ENCODE peak calls at places on chromosomes 3 and 15, in seven cellular contexts. A is HCT116, F is SK-N-SH, B is H1, Y is GM12878, G is HepG2, N is K562. T is an unnamed sample.

GRCh38 chr15:101191242-101191641 is 60.6 kb downstream of the CHSY1 start:
- DNase-seq in B (no peak), N (no peak), G (no peak), A (no peak), F (no peak), Y (no peak), T (no peak)

GRCh38 chr15:97036301-97036700 is 705.8 kb downstream of the NR2F2 start:
- DNase-seq in F (no peak), G (no peak), A (no peak), Y (no peak), B (no peak), N (no peak), T (no peak)

GRCh38 chr3:15331606-15332404 is 581 bp downstream of the SH3BP5 start:
- DNase-seq in F (peak), G (no peak), A (no peak), Y (no peak), N (no peak), B (no peak), T (peak)

GRCh38 chr15:66098019-66098363 is 155.6 kb downstream of the MEGF11 start:
- DNase-seq in N (no peak), F (no peak), B (no peak), A (no peak), G (no peak), Y (no peak), T (no peak)

GRCh38 chr3:4948395-4948794 is 30.8 kb upstream of the BHLHE40 start:
- DNase-seq in A (no peak), Y (no peak), F (no peak), B (no peak), N (no peak), G (no peak), T (no peak)

GRCh38 chr3:54954019-54954418 is 26.2 kb upstream of the LRTM1 start:
- DNase-seq in Y (no peak), B (peak), N (no peak), G (no peak), F (peak), A (no peak), T (no peak)

GRCh38 chr3:117547956-117548550 is 838.5 kb downstream of the TUSC7 start:
- DNase-seq in N (no peak), F (no peak), A (no peak), Y (no peak), B (no peak), G (no peak), T (no peak)

GRCh38 chr15:42194502-42194901 is 13.6 kb downstream of the VPS39 start:
- DNase-seq in N (no peak), G (peak), B (no peak), A (no peak), F (no peak), Y (no peak), T (no peak)

GRCh38 chr3:25513642-25514266 is 85.7 kb downstream of the RARB start:
- DNase-seq in B (no peak), Y (no peak), G (no peak), N (no peak), A (no peak), F (no peak), T (no peak)

GRCh38 chr3:141955163-141955562 is 78.7 kb downstream of the ATP1B3 start:
- DNase-seq in Y (no peak), F (no peak), A (no peak), G (no peak), B (no peak), N (no peak), T (no peak)

GRCh38 chr15:76962337-76963013 is 30.9 kb downstream of the RCN2 start:
- DNase-seq in Y (no peak), F (no peak), G (no peak), B (no peak), A (no peak), N (no peak), T (no peak)

GRCh38 chr3:31448035-31448881 is 84.5 kb upstream of the STT3B start:
- DNase-seq in F (no peak), B (peak), Y (no peak), N (no peak), A (peak), G (peak), T (no peak)

GRCh38 chr3:184656991-184657669 is 54.7 kb downstream of the MAGEF1 start:
- DNase-seq in G (no peak), B (no peak), Y (peak), F (no peak), N (no peak), A (no peak), T (no peak)

GRCh38 chr3:42632146-42632545 is 21.4 kb upstream of the ZBTB47 start:
- DNase-seq in G (no peak), N (no peak), Y (no peak), A (no peak), B (no peak), F (no peak), T (no peak)

GRCh38 chr3:197298341-197298857 is at the start of gene DLG1:
- DNase-seq in F (peak), B (peak), Y (peak), G (peak), A (peak), N (peak), T (peak)

GRCh38 chr3:147937341-147937740 is 528.2 kb downstream of the ZIC1 start:
- DNase-seq in G (no peak), A (no peak), N (no peak), Y (no peak), F (no peak), B (no peak), T (no peak)

GRCh38 chr3:73572371-73572770 is 52.4 kb downstream of the PDZRN3 start:
- DNase-seq in F (no peak), Y (no peak), N (no peak), B (no peak), A (no peak), G (no peak), T (peak)

GRCh38 chr15:57205999-57206398 is 170.3 kb upstream of the CGNL1 start:
- DNase-seq in N (no peak), F (no peak), B (no peak), Y (no peak), A (no peak), G (no peak), T (no peak)

GRCh38 chr15:79815468-79815867 is 81.3 kb downstream of the MTHFS start:
- DNase-seq in Y (no peak), G (no peak), B (no peak), F (no peak), A (no peak), N (no peak), T (no peak)

GRCh38 chr15:38768970-38769369 is 204.4 kb upstream of the RASGRP1 start:
- DNase-seq in N (no peak), G (no peak), B (peak), A (no peak), F (no peak), Y (no peak), T (peak)

GRCh38 chr15:67185621-67186225 is 68.7 kb downstream of the AAGAB start:
- DNase-seq in G (no peak), B (no peak), Y (peak), F (no peak), A (no peak), N (no peak), T (no peak)
- TF ChIP-seq JUND in G (no peak), B (no peak), Y (no peak), F (no peak), A (no peak), N (no peak), T (no peak)

GRCh38 chr15:63381301-63382192 is at the start of gene CA12:
- DNase-seq in N (no peak), A (no peak), Y (no peak), G (peak), F (peak), B (peak), T (peak)
- TF ChIP-seq JUND in N (no peak), A (no peak), Y (no peak), G (no peak), F (no peak), B (no peak), T (no peak)

GRCh38 chr3:102113421-102114041 is 264.2 kb downstream of the NFKBIZ start:
- DNase-seq in G (no peak), A (no peak), Y (no peak), N (no peak), F (no peak), B (no peak), T (no peak)

GRCh38 chr3:102112706-102113230 is 263.5 kb downstream of the NFKBIZ start:
- DNase-seq in G (no peak), Y (no peak), F (no peak), N (no peak), A (no peak), B (no peak), T (no peak)

DNA sequence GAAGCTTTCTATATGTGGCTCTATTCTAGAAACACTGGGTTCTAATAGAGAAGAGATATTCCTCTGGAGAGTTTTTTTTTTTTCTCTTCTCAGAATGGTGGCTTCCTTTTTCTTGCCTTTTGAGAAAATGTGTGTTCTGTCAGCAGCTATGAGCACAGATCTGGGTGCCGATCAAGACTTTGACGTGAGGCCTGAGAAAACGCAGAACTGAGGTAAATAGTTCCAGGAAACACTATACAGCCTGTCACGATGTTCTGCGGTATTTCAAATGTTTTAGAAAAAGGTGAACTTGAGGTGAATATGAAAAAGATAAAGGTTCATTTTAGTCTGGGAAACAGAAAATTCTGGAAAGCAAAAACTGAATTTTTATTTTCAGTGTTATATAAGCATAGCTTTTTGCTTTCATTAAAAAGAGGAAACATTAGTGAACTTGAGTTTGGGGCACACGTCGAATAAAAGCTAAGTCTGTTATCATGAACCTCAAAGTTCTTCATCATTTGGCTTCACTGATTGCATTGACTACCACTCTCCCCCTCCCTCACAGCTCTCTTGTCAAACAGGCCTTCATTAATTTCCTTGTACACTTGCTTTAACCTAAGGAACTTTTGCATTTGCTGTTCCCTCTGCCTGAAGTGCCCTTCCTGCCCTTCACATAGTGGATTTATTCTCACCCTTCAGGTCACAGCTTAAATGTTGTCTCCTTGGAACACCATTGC is 265.1 kb downstream of the NFKBIZ start:
- DNase-seq in F (no peak), B (no peak), G (no peak), N (no peak), Y (no peak), A (no peak), T (no peak)
- TF ChIP-seq JUND in F (no peak), B (no peak), G (no peak), N (no peak), Y (no peak), A (no peak), T (no peak)

GRCh38 chr15:89680282-89680873 is 1.2 kb upstream of the PLIN1 start:
- DNase-seq in Y (no peak), N (no peak), F (no peak), G (peak), A (no peak), B (no peak), T (peak)
- TF ChIP-seq JUND in Y (no peak), N (no peak), F (no peak), G (no peak), A (no peak), B (no peak), T (no peak)

GRCh38 chr15:99115300-99116215 is 10.7 kb downstream of the SYNM start:
- DNase-seq in B (no peak), N (no peak), F (no peak), G (no peak), A (no peak), Y (no peak), T (no peak)

GRCh38 chr15:99117111-99117510 is 12.2 kb downstream of the SYNM start:
- DNase-seq in B (no peak), A (no peak), F (no peak), N (no peak), G (no peak), Y (no peak), T (no peak)

GRCh38 chr15:99118801-99119546 is 14.1 kb downstream of the SYNM start:
- DNase-seq in G (no peak), N (no peak), A (no peak), Y (no peak), F (no peak), B (no peak), T (no peak)

GRCh38 chr15:99118258-99118632 is 13.4 kb downstream of the SYNM start:
- DNase-seq in B (no peak), Y (no peak), N (no peak), F (no peak), G (no peak), A (no peak), T (no peak)

GRCh38 chr15:99117563-99118257 is 12.8 kb downstream of the SYNM start:
- DNase-seq in Y (no peak), A (no peak), B (no peak), G (no peak), F (no peak), N (no peak), T (no peak)
- TF ChIP-seq JUND in Y (no peak), A (no peak), B (no peak), G (no peak), F (no peak), N (no peak), T (no peak)

GRCh38 chr3:51397389-51397788 is 6.3 kb downstream of the RBM15B start:
- DNase-seq in A (no peak), G (no peak), B (no peak), N (no peak), Y (no peak), F (no peak), T (no peak)

GRCh38 chr3:51393564-51393963 is 2.5 kb downstream of the RBM15B start:
- DNase-seq in N (no peak), B (no peak), Y (no peak), A (no peak), G (no peak), F (no peak), T (no peak)

GRCh38 chr3:51394541-51394940 is 3.5 kb downstream of the RBM15B start:
- DNase-seq in F (no peak), G (no peak), Y (no peak), N (no peak), B (no peak), A (no peak), T (no peak)

GRCh38 chr3:51396401-51396800 is 5.3 kb downstream of the RBM15B start:
- DNase-seq in G (no peak), N (no peak), A (no peak), B (no peak), F (no peak), Y (no peak), T (no peak)

GRCh38 chr3:51395493-51396213 is 4.6 kb downstream of the RBM15B start:
- DNase-seq in Y (no peak), B (no peak), N (no peak), A (no peak), G (no peak), F (no peak), T (no peak)
- TF ChIP-seq JUND in Y (no peak), B (no peak), N (no peak), A (no peak), G (no peak), F (no peak), T (no peak)